ENCODE peak calls at places on chromosomes 13 and 19, in nine cellular contexts. One of them, this sample, is unnamed.

GRCh38 chr13:110929104-110929777 is 14.4 kb upstream of the ANKRD10 start:
- DNase-seq in choroid plexus epithelial cell: no peak
- DNase-seq in lower leg skin: peak
- DNase-seq in neural crest cell: no peak
- DNase-seq in brain microvascular endothelial cell: no peak
- DNase-seq in psoas muscle: no peak
- DNase-seq in left lung: no peak
- DNase-seq in CD8-positive, alpha-beta T cell: no peak
- DNase-seq in AG09319: no peak
- DNase-seq in this sample: no peak

GRCh38 chr13:86585826-86586225 is 786.6 kb upstream of the SLITRK6 start:
- DNase-seq in psoas muscle: no peak
- DNase-seq in choroid plexus epithelial cell: peak
- DNase-seq in AG09319: peak
- DNase-seq in brain microvascular endothelial cell: no peak
- DNase-seq in lower leg skin: no peak
- DNase-seq in left lung: no peak
- DNase-seq in CD8-positive, alpha-beta T cell: no peak
- DNase-seq in neural crest cell: no peak
- DNase-seq in this sample: peak

GRCh38 chr19:35549174-35549788 is 3.9 kb downstream of the TMEM147 start:
- DNase-seq in psoas muscle: no peak
- DNase-seq in lower leg skin: peak
- DNase-seq in neural crest cell: peak
- DNase-seq in choroid plexus epithelial cell: peak
- DNase-seq in brain microvascular endothelial cell: peak
- DNase-seq in left lung: no peak
- DNase-seq in AG09319: peak
- DNase-seq in CD8-positive, alpha-beta T cell: peak
- DNase-seq in this sample: no peak

GRCh38 chr19:48415395-48415794 is 21.9 kb downstream of the GRIN2D start:
- DNase-seq in choroid plexus epithelial cell: peak
- DNase-seq in CD8-positive, alpha-beta T cell: peak
- DNase-seq in brain microvascular endothelial cell: peak
- DNase-seq in lower leg skin: peak
- DNase-seq in neural crest cell: no peak
- DNase-seq in left lung: peak
- DNase-seq in psoas muscle: peak
- DNase-seq in AG09319: no peak
- DNase-seq in this sample: no peak

GRCh38 chr19:17184381-17184841 is 30.7 kb upstream of the USE1 start:
- DNase-seq in AG09319: no peak
- DNase-seq in left lung: no peak
- DNase-seq in choroid plexus epithelial cell: no peak
- DNase-seq in brain microvascular endothelial cell: no peak
- DNase-seq in neural crest cell: no peak
- DNase-seq in CD8-positive, alpha-beta T cell: peak
- DNase-seq in psoas muscle: no peak
- DNase-seq in lower leg skin: no peak
- DNase-seq in this sample: no peak

GRCh38 chr13:113360446-113360845 is 3.5 kb downstream of the GRTP1 start:
- DNase-seq in psoas muscle: no peak
- DNase-seq in CD8-positive, alpha-beta T cell: no peak
- DNase-seq in AG09319: no peak
- DNase-seq in left lung: no peak
- DNase-seq in lower leg skin: peak
- DNase-seq in brain microvascular endothelial cell: no peak
- DNase-seq in neural crest cell: no peak
- DNase-seq in choroid plexus epithelial cell: no peak
- DNase-seq in this sample: no peak

GRCh38 chr13:43044720-43045301 is 21.4 kb downstream of the DNAJC15 start:
- DNase-seq in psoas muscle: no peak
- DNase-seq in lower leg skin: no peak
- DNase-seq in AG09319: no peak
- DNase-seq in left lung: no peak
- DNase-seq in neural crest cell: no peak
- DNase-seq in CD8-positive, alpha-beta T cell: no peak
- DNase-seq in choroid plexus epithelial cell: no peak
- DNase-seq in brain microvascular endothelial cell: no peak
- DNase-seq in this sample: no peak

GRCh38 chr19:31338069-31338767 is 11.0 kb downstream of the TSHZ3 start:
- DNase-seq in CD8-positive, alpha-beta T cell: no peak
- DNase-seq in neural crest cell: peak
- DNase-seq in AG09319: no peak
- DNase-seq in psoas muscle: peak
- DNase-seq in lower leg skin: no peak
- DNase-seq in choroid plexus epithelial cell: peak
- DNase-seq in left lung: no peak
- DNase-seq in brain microvascular endothelial cell: peak
- DNase-seq in this sample: peak

GRCh38 chr19:3720533-3720917 is 12.3 kb downstream of the TJP3 start:
- DNase-seq in neural crest cell: no peak
- DNase-seq in brain microvascular endothelial cell: no peak
- DNase-seq in psoas muscle: no peak
- DNase-seq in AG09319: no peak
- DNase-seq in lower leg skin: no peak
- DNase-seq in choroid plexus epithelial cell: no peak
- DNase-seq in CD8-positive, alpha-beta T cell: no peak
- DNase-seq in left lung: no peak
- DNase-seq in this sample: no peak

GRCh38 chr19:30225615-30226463 is 146.3 kb upstream of the ZNF536 start:
- DNase-seq in choroid plexus epithelial cell: no peak
- DNase-seq in psoas muscle: no peak
- DNase-seq in AG09319: no peak
- DNase-seq in neural crest cell: peak
- DNase-seq in left lung: peak
- DNase-seq in CD8-positive, alpha-beta T cell: no peak
- DNase-seq in brain microvascular endothelial cell: no peak
- DNase-seq in lower leg skin: no peak
- DNase-seq in this sample: no peak

GRCh38 chr19:30340724-30341595 is 31.2 kb upstream of the ZNF536 start:
- DNase-seq in neural crest cell: no peak
- DNase-seq in brain microvascular endothelial cell: no peak
- DNase-seq in psoas muscle: no peak
- DNase-seq in left lung: no peak
- DNase-seq in AG09319: no peak
- DNase-seq in choroid plexus epithelial cell: no peak
- DNase-seq in lower leg skin: peak
- DNase-seq in CD8-positive, alpha-beta T cell: no peak
- DNase-seq in this sample: no peak

GRCh38 chr13:95176611-95177259 is 124.5 kb downstream of the ABCC4 start:
- DNase-seq in left lung: no peak
- DNase-seq in choroid plexus epithelial cell: peak
- DNase-seq in lower leg skin: no peak
- DNase-seq in CD8-positive, alpha-beta T cell: no peak
- DNase-seq in neural crest cell: no peak
- DNase-seq in AG09319: no peak
- DNase-seq in brain microvascular endothelial cell: no peak
- DNase-seq in psoas muscle: no peak
- DNase-seq in this sample: no peak

GRCh38 chr13:61410669-61411297 is 4.9 kb downstream of the PCDH20 start:
- DNase-seq in choroid plexus epithelial cell: peak
- DNase-seq in AG09319: no peak
- DNase-seq in left lung: no peak
- DNase-seq in neural crest cell: no peak
- DNase-seq in brain microvascular endothelial cell: no peak
- DNase-seq in CD8-positive, alpha-beta T cell: no peak
- DNase-seq in psoas muscle: no peak
- DNase-seq in lower leg skin: no peak
- DNase-seq in this sample: no peak

GRCh38 chr13:79915386-79915785 is 425.5 kb downstream of the SPRY2 start:
- DNase-seq in left lung: no peak
- DNase-seq in CD8-positive, alpha-beta T cell: no peak
- DNase-seq in neural crest cell: no peak
- DNase-seq in brain microvascular endothelial cell: no peak
- DNase-seq in choroid plexus epithelial cell: no peak
- DNase-seq in lower leg skin: no peak
- DNase-seq in psoas muscle: no peak
- DNase-seq in AG09319: no peak
- DNase-seq in this sample: no peak

GRCh38 chr13:35898041-35898440 is 233.1 kb downstream of the DCLK1 start:
- DNase-seq in brain microvascular endothelial cell: no peak
- DNase-seq in CD8-positive, alpha-beta T cell: no peak
- DNase-seq in choroid plexus epithelial cell: no peak
- DNase-seq in lower leg skin: no peak
- DNase-seq in psoas muscle: no peak
- DNase-seq in left lung: no peak
- DNase-seq in neural crest cell: no peak
- DNase-seq in AG09319: no peak
- DNase-seq in this sample: no peak

GRCh38 chr19:10788146-10788545 is 47.9 kb downstream of the TMED1 start:
- DNase-seq in psoas muscle: no peak
- DNase-seq in neural crest cell: no peak
- DNase-seq in lower leg skin: no peak
- DNase-seq in left lung: no peak
- DNase-seq in brain microvascular endothelial cell: no peak
- DNase-seq in choroid plexus epithelial cell: no peak
- DNase-seq in CD8-positive, alpha-beta T cell: no peak
- DNase-seq in AG09319: no peak
- DNase-seq in this sample: no peak

GRCh38 chr13:109368230-109368629 is 418.2 kb downstream of the IRS2 start:
- DNase-seq in AG09319: no peak
- DNase-seq in lower leg skin: no peak
- DNase-seq in choroid plexus epithelial cell: no peak
- DNase-seq in psoas muscle: no peak
- DNase-seq in neural crest cell: no peak
- DNase-seq in brain microvascular endothelial cell: no peak
- DNase-seq in left lung: no peak
- DNase-seq in CD8-positive, alpha-beta T cell: no peak
- DNase-seq in this sample: no peak
- TF ChIP-seq CTCF in AG09319: no peak
- TF ChIP-seq CTCF in lower leg skin: no peak
- TF ChIP-seq CTCF in choroid plexus epithelial cell: no peak
- TF ChIP-seq CTCF in psoas muscle: no peak
- TF ChIP-seq CTCF in neural crest cell: no peak
- TF ChIP-seq CTCF in brain microvascular endothelial cell: no peak
- TF ChIP-seq CTCF in left lung: no peak
- TF ChIP-seq CTCF in CD8-positive, alpha-beta T cell: no peak
- TF ChIP-seq CTCF in this sample: no peak

DNA sequence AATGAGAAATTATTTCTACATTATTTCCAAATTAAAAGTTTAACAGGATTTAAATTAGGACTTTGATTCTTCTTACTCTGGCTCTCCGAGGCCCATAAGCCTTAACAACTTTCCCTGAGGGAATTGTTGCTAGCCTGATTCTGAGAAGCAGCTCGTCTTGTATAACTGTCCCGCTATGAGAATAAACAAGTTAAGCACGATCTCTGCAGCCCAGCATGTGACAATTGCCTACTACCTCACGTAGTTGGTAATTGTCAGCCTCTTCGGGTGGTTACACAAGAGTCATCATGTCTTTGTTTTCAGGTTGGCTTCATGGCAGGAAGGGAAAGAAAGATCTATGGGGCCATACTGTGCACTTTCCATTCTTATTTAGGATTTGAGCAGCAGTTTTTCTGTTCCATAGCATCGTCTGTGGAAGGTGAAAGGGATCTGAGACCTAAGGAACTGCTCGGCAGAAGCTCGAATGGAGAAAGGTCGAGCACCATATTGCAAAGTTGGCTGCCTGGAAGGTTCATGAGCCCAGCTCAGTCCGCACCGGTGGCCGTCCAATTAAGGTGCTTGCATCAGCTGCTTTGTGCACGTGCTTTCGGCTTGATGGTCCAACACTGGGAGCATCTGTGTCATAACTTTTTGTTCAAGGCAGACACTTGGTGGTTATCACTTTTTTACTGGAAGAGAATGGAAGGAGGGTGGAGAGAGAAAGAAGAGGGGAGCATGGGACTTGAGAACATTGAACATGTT is 1.8 kb upstream of the STARD13 start:
- DNase-seq in left lung: peak
- DNase-seq in CD8-positive, alpha-beta T cell: no peak
- DNase-seq in neural crest cell: no peak
- DNase-seq in brain microvascular endothelial cell: no peak
- DNase-seq in AG09319: no peak
- DNase-seq in lower leg skin: no peak
- DNase-seq in psoas muscle: no peak
- DNase-seq in choroid plexus epithelial cell: no peak
- DNase-seq in this sample: no peak
- TF ChIP-seq CTCF in left lung: no peak
- TF ChIP-seq CTCF in CD8-positive, alpha-beta T cell: no peak
- TF ChIP-seq CTCF in neural crest cell: no peak
- TF ChIP-seq CTCF in brain microvascular endothelial cell: no peak
- TF ChIP-seq CTCF in AG09319: no peak
- TF ChIP-seq CTCF in lower leg skin: no peak
- TF ChIP-seq CTCF in psoas muscle: no peak
- TF ChIP-seq CTCF in choroid plexus epithelial cell: no peak
- TF ChIP-seq CTCF in this sample: no peak

DNA sequence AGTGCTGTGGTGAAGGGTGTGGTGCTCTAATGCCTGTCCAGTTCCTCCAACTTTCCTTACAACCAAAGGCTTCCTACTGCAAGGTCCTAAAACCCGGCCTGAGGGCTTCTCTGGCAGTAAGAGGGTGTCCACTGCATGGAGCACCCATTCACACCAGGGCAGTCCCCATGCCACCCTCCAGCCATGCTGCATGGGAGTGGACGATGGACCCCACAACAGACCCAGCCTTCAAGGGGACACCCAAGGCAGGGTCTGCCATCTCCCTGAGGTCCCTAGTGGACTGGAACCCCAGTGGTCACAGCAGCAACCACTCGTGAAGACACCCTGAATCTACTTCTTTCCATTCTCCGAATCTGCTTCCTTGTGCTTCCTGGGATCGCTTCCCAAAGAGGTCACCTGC is 117.6 kb upstream of the SOX1 start:
- DNase-seq in AG09319: no peak
- DNase-seq in choroid plexus epithelial cell: no peak
- DNase-seq in neural crest cell: no peak
- DNase-seq in left lung: no peak
- DNase-seq in CD8-positive, alpha-beta T cell: no peak
- DNase-seq in psoas muscle: no peak
- DNase-seq in brain microvascular endothelial cell: no peak
- DNase-seq in lower leg skin: peak
- DNase-seq in this sample: peak
- TF ChIP-seq CTCF in AG09319: no peak
- TF ChIP-seq CTCF in choroid plexus epithelial cell: no peak
- TF ChIP-seq CTCF in neural crest cell: no peak
- TF ChIP-seq CTCF in left lung: no peak
- TF ChIP-seq CTCF in CD8-positive, alpha-beta T cell: no peak
- TF ChIP-seq CTCF in psoas muscle: no peak
- TF ChIP-seq CTCF in brain microvascular endothelial cell: no peak
- TF ChIP-seq CTCF in lower leg skin: no peak
- TF ChIP-seq CTCF in this sample: no peak

GRCh38 chr19:23070353-23070781 is 46.5 kb upstream of the ZNF730 start:
- DNase-seq in neural crest cell: no peak
- DNase-seq in psoas muscle: peak
- DNase-seq in CD8-positive, alpha-beta T cell: no peak
- DNase-seq in brain microvascular endothelial cell: peak
- DNase-seq in left lung: no peak
- DNase-seq in AG09319: no peak
- DNase-seq in lower leg skin: no peak
- DNase-seq in choroid plexus epithelial cell: peak
- DNase-seq in this sample: no peak
- TF ChIP-seq CTCF in neural crest cell: peak
- TF ChIP-seq CTCF in psoas muscle: peak
- TF ChIP-seq CTCF in CD8-positive, alpha-beta T cell: no peak
- TF ChIP-seq CTCF in brain microvascular endothelial cell: peak
- TF ChIP-seq CTCF in left lung: peak
- TF ChIP-seq CTCF in AG09319: peak
- TF ChIP-seq CTCF in lower leg skin: no peak
- TF ChIP-seq CTCF in choroid plexus epithelial cell: peak
- TF ChIP-seq CTCF in this sample: no peak